ENCODE peak calls at places on chromosome 1, in seven cellular contexts. L is body of pancreas, C is psoas muscle, W is right atrium auricular region, O is suprapubic skin, R is esophagus squamous epithelium, E is transverse colon. K is an unnamed sample. For H3K36me3, the result is how much of the 10 kb centered on the place peaks cover.

GRCh38 chr1:225451340-225451739 is 23.5 kb upstream of the LBR start:
- DNase-seq in L (no peak), C (no peak), W (no peak), O (no peak), R (no peak), E (peak), K (no peak)

GRCh38 chr1:39295901-39296300 is 91.4 kb downstream of the MACF1 start:
- DNase-seq in L (no peak), C (no peak), W (no peak), O (no peak), R (no peak), E (no peak), K (no peak)

GRCh38 chr1:94156226-94156625 is 35.3 kb upstream of the ABCA4 start:
- DNase-seq in L (no peak), C (no peak), W (no peak), O (no peak), R (no peak), E (no peak), K (no peak)

GRCh38 chr1:96519851-96520281 is 201.7 kb upstream of the PTBP2 start:
- DNase-seq in L (no peak), C (no peak), W (no peak), O (no peak), R (no peak), E (no peak), K (no peak)

GRCh38 chr1:154720328-154721301 is 112.6 kb upstream of the ADAR start:
- DNase-seq in L (no peak), C (no peak), W (no peak), O (no peak), R (no peak), E (no peak), K (no peak)

GRCh38 chr1:118960026-118960561 is 28.0 kb downstream of the TBX15 start:
- DNase-seq in L (no peak), C (no peak), W (no peak), O (no peak), R (no peak), E (no peak), K (no peak)

GRCh38 chr1:232352956-232353355 is 277.0 kb downstream of the SIPA1L2 start:
- DNase-seq in L (no peak), C (no peak), W (no peak), O (no peak), R (no peak), E (no peak), K (no peak)

GRCh38 chr1:231931846-231932454 is 305.4 kb downstream of the DISC1 start:
- DNase-seq in L (peak), C (no peak), W (no peak), O (no peak), R (no peak), E (no peak), K (no peak)

GRCh38 chr1:3117879-3118278 is 48.9 kb downstream of the PRDM16 start:
- DNase-seq in L (no peak), C (no peak), W (no peak), O (no peak), R (no peak), E (no peak), K (no peak)

GRCh38 chr1:161180643-161181042 is 3.3 kb upstream of the B4GALT3 start:
- DNase-seq in L (no peak), C (no peak), W (no peak), O (no peak), R (no peak), E (no peak), K (no peak)

GRCh38 chr1:107750364-107750959 is 214.5 kb downstream of the VAV3 start:
- DNase-seq in L (peak), C (no peak), W (no peak), O (no peak), R (no peak), E (peak), K (peak)
- TF ChIP-seq CTCF in L (peak), C (peak), W (peak), O (peak), R (peak), E (peak), K (peak)

GRCh38 chr1:202563818-202564217 is 146.4 kb downstream of the SYT2 start:
- DNase-seq in L (no peak), C (no peak), W (no peak), O (no peak), R (no peak), E (no peak), K (no peak)
- H3K27ac ChIP-seq in L (no peak), C (peak), W (no peak), O (no peak), R (no peak), E (peak), K (no peak)

GRCh38 chr1:246647113-246647512 is 77.1 kb upstream of the SCCPDH start:
- DNase-seq in L (no peak), C (peak), W (peak), O (no peak), R (no peak), E (peak), K (no peak)
- H3K36me3 ChIP-seq in L (under half), C (under half), W (under half), O (under half), R (half or more), E (under half), K (half or more)

GRCh38 chr1:29806646-29807319 is 570.5 kb downstream of the PTPRU start:
- DNase-seq in L (no peak), C (no peak), W (no peak), O (no peak), R (no peak), E (no peak), K (no peak)
- TF ChIP-seq CTCF in L (no peak), C (no peak), W (no peak), O (no peak), R (no peak), E (no peak), K (no peak)

GRCh38 chr1:67584938-67585337 is 100.1 kb upstream of the GADD45A start:
- DNase-seq in L (no peak), C (no peak), W (no peak), O (no peak), R (no peak), E (no peak), K (no peak)
- H3K27ac ChIP-seq in L (no peak), C (no peak), W (no peak), O (no peak), R (no peak), E (no peak), K (no peak)

GRCh38 chr1:20850021-20850420 is 62.9 kb upstream of the HP1BP3 start:
- DNase-seq in L (no peak), C (no peak), W (no peak), O (no peak), R (no peak), E (no peak), K (no peak)

GRCh38 chr1:20849100-20849499 is 62.0 kb upstream of the HP1BP3 start:
- DNase-seq in L (no peak), C (no peak), W (no peak), O (no peak), R (no peak), E (no peak), K (no peak)

GRCh38 chr1:20846461-20847374 is 59.6 kb upstream of the HP1BP3 start:
- DNase-seq in L (no peak), C (no peak), W (no peak), O (no peak), R (no peak), E (no peak), K (no peak)

GRCh38 chr1:20848162-20848561 is 61.1 kb upstream of the HP1BP3 start:
- DNase-seq in L (no peak), C (no peak), W (no peak), O (no peak), R (no peak), E (no peak), K (no peak)

GRCh38 chr1:20847619-20848080 is 60.5 kb upstream of the HP1BP3 start:
- DNase-seq in L (no peak), C (no peak), W (no peak), O (no peak), R (no peak), E (no peak), K (no peak)
- H3K36me3 ChIP-seq in L (under half), C (under half), W (under half), O (under half), R (half or more), E (under half), K (half or more)

DNA sequence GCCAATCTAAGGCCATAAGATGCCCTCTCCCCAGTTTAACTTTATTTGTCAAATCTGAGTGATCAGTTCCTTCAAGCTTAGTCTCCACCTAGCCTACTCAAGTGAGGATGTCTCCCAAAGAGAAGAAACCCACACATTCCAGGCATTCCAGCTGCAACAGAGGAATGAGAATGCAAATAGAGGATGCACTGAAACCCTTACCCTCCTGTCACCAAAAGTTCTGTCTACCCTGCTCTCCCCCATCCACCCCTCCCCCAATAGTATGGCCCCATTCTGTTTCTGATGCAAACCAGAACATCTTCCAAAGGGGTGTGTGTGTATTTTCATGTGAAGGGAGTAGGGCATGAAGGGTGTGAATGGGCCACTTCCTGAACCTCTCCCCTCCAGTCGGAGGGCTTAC is 3.0 kb downstream of the DUSP23 start:
- DNase-seq in L (no peak), C (no peak), W (no peak), O (no peak), R (no peak), E (no peak), K (no peak)
- TF ChIP-seq CTCF in L (no peak), C (no peak), W (no peak), O (no peak), R (no peak), E (no peak), K (no peak)

GRCh38 chr1:193070395-193070753 is 11.0 kb downstream of the RO60 start:
- DNase-seq in L (no peak), C (no peak), W (no peak), O (no peak), R (no peak), E (no peak), K (no peak)
- H3K27ac ChIP-seq in L (no peak), C (peak), W (no peak), O (no peak), R (no peak), E (no peak), K (no peak)